ENCODE peak calls at places on chromosomes 13 and 19, in four cellular contexts. B is AG09309, J is uterus, P is neural progenitor cell. N is an unnamed sample.

GRCh38 chr19:35220315-35220921 is 8.1 kb downstream of the FAM187B start:
- DNase-seq in B (no peak), P (no peak), J (no peak), N (no peak)

GRCh38 chr19:56253737-56254136 is 18.8 kb upstream of the EDDM13 start:
- DNase-seq in J (no peak), B (peak; percentile 27), P (peak; percentile 56), N (no peak)

GRCh38 chr13:28494861-28495585 is at the start of gene FLT1:
- DNase-seq in J (peak; percentile 63), B (no peak), P (peak; percentile 80), N (no peak)

GRCh38 chr13:44449999-44450821 is 76.6 kb downstream of the SERP2 start:
- DNase-seq in P (no peak), J (no peak), B (no peak), N (no peak)

GRCh38 chr19:4977299-4978174 is 8.6 kb downstream of the KDM4B start:
- DNase-seq in B (peak; percentile 69), J (peak; percentile 85), P (no peak), N (peak; percentile 77)

GRCh38 chr19:11169896-11170678 is 14.5 kb upstream of the SPC24 start:
- DNase-seq in J (peak; percentile 81), P (no peak), B (no peak), N (peak; percentile 74)

GRCh38 chr19:15701757-15702589 is 25.9 kb upstream of the OR10H2 start:
- DNase-seq in B (no peak), J (no peak), P (no peak), N (no peak)

GRCh38 chr13:83691966-83692365 is 190.3 kb downstream of the SLITRK1 start:
- DNase-seq in P (no peak), B (peak; percentile 11), J (no peak), N (no peak)

GRCh38 chr13:39952244-39953233 is 297.1 kb downstream of the COG6 start:
- DNase-seq in P (no peak), J (peak; percentile 42), B (no peak), N (no peak)

GRCh38 chr19:41784337-41785239 is 11.8 kb upstream of the CEACAM3 start:
- DNase-seq in B (no peak), J (no peak), P (no peak), N (no peak)

GRCh38 chr19:558770-559439 is 13.5 kb upstream of the BSG start:
- DNase-seq in P (no peak), B (no peak), J (peak; percentile 62), N (no peak)

DNA sequence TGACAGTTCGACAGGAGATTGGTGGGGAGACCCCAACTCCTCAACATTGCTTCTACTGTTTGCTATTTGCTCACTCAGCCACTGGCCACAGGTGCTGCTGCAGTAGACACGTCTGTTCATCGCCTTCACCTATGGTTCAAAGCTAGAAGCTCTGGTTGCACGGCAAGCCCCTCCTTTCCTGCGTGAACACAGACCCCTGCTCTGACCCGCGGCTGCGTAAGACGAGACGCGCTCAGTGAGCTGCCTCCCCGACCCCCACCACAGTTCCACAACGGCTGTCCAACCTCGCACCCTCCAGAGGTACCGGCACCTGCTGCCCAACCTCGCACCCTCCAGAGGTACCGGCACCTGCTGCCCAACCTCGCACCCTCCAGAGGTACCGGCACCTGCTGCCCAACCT is 6.8 kb downstream of the RASA3 start:
- DNase-seq in J (no peak), P (no peak), B (no peak), N (no peak)
- H3K4me3 ChIP-seq in J (no peak overlapping the region), P (no peak overlapping the region), B (no peak overlapping the region), N (no peak overlapping the region)

DNA sequence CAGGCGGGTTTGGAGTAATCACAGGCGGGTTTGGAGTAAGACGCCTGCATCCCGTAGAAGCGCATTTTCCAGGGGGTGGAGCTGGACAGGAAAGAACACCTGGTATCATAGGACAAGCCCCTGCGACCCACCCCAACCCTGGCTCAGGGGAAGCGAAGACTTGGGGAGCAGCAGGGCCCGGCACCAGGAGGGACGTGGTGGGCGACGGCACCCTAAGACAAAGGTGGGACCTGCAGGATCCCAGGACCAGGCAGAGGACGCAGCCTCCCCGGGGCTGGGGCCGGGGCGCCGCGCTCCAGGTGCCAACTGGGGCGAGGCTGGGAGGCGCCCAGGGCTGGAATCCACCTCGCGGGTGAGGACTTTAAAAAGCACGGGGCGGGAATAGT is 520 bp downstream of the ZNF600 start:
- DNase-seq in P (peak; percentile 35), B (no peak), J (peak; percentile 15), N (no peak)
- H3K4me3 ChIP-seq in P (peak overlapping the region; percentile 82), B (peak overlapping the region; percentile 64), J (peak overlapping the region; percentile 36), N (peak overlapping the region; percentile 66)

DNA sequence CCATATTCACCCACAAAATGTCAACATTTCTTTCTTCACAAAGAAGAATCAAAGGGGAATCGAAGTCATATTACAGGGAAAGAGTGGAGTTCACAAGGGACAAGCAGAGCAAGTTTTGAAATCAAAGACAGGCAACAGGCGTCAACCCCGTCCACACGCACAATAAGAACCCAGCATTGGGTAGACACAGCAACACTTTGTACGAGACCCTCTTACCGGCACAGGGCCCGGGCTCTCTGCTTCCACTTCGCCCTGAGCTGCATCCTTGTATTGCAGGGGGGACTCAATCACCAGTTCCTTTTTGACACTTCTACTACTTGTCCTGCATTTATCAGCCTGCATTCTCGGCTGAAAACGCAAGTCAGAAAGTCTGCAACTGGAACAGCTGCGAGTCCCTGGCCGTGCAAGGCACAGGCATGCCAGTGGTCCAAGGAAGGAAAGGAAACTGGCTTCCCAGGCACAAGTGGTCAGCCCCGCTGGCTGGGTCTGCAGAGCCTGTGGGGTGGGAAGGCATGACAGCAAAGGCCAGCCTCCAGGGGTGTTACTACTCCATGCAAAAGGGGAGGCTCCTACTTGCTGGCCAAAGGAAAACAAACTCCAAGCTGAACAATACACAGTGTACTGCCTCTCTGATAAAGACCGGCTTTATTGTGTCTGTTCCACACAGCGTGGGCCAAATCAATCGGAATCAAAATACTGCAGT is at the start of gene DOCK9:
- DNase-seq in B (no peak), J (peak; percentile 54), P (peak; percentile 67), N (peak; percentile 61)
- H3K4me3 ChIP-seq in B (peak within 1 kb of the TSS; percentile 42), J (peak within 1 kb of the TSS; percentile 30), P (peak within 1 kb of the TSS; percentile 2), N (peak within 1 kb of the TSS; percentile 48)

DNA sequence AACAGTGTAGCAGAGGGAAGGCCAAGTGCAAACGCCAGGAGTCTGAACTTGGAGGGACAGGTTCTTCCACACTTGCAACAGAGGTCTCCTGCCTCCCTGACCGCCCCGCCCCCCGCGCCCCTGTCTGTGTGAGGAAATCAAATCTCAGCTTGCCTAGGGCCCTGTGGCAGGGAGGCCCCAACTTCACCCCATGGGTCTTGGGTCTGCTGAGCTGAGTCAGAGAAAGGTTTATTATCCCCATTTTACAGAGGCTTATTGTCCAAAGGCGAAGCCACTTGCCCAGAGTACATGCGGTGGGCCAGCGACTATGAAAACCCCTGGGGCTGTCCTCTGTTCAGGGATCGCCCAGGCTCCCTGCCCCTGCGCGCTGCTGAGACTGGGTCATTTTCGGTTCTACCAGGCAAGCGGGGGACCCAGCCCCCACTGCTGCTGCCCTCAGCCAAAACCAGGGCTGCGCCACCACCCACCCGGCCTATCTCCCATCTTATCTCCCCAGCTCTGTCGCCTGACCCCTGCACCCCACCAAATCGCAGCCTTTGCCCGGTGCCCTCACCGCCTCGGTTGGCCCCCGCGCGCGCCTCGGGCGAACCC is 956 bp upstream of the CERS4 start:
- DNase-seq in B (no peak), P (peak; percentile 28), J (peak; percentile 30), N (no peak)
- H3K4me3 ChIP-seq in B (no peak overlapping the region), P (peak overlapping the region; percentile 71), J (peak overlapping the region; percentile 75), N (no peak overlapping the region)

N was measured in skeletal muscle cell.